ENCODE peak calls at places on chromosome 15, in ten cellular contexts. S is stimulated activated CD4-positive, alpha-beta T cell treated with anti-CD3 and anti-CD28 coated beads, Interleukin-4, amount 100 ng/mL, for 24 hours; L is H1; D is iPS-NIHi11; R is GM12878; X is SK-N-SH; O is fibroblast of mammary gland; M is M059J; U is midbrain; I is activated naive CD4-positive, alpha-beta T cell. W is an unnamed sample.

GRCh38 chr15:33994005-33994615 is 25.8 kb downstream of the CHRM5 start:
- DNase-seq in M (peak), U (no peak), S (no peak), R (no peak), I (no peak), D (no peak), O (peak), X (no peak), L (peak), W (no peak)

GRCh38 chr15:50003786-50004334 is 115.2 kb downstream of the ATP8B4 start:
- DNase-seq in R (peak), S (peak), U (peak), L (peak), O (peak), M (peak), D (peak), I (no peak), X (peak), W (peak)

GRCh38 chr15:92079047-92079446 is 225.5 kb downstream of the SLCO3A1 start:
- DNase-seq in O (peak), S (peak), U (no peak), M (no peak), L (no peak), I (no peak), D (peak), R (no peak), X (peak), W (no peak)

GRCh38 chr15:89419370-89419984 is 76.9 kb downstream of the RHCG start:
- DNase-seq in L (no peak), U (peak), I (no peak), R (no peak), M (no peak), D (peak), O (peak), X (no peak), S (peak), W (no peak)

GRCh38 chr15:84881520-84881830 is 3.0 kb upstream of the SLC28A1 start:
- DNase-seq in U (no peak), M (no peak), S (no peak), I (no peak), D (no peak), X (no peak), R (no peak), L (no peak), O (no peak), W (no peak)

GRCh38 chr15:44765036-44765435 is 28.7 kb downstream of the TRIM69 start:
- DNase-seq in U (no peak), M (no peak), I (no peak), S (no peak), R (no peak), X (no peak), O (no peak), D (no peak), L (no peak), W (no peak)

GRCh38 chr15:31157644-31158069 is 56.1 kb upstream of the TRPM1 start:
- DNase-seq in M (no peak), R (no peak), X (no peak), I (no peak), S (no peak), D (no peak), O (no peak), L (no peak), U (no peak), W (no peak)

GRCh38 chr15:99174567-99174966 is 69.7 kb downstream of the SYNM start:
- DNase-seq in O (no peak), U (no peak), D (no peak), M (no peak), R (no peak), L (no peak), X (no peak), S (no peak), I (no peak), W (no peak)

GRCh38 chr15:29689724-29689986 is 132.6 kb downstream of the TJP1 start:
- DNase-seq in U (no peak), M (no peak), S (no peak), L (no peak), R (no peak), X (no peak), I (no peak), O (no peak), D (no peak), W (no peak)

GRCh38 chr15:80850941-80851451 is 71.8 kb downstream of the CEMIP start:
- DNase-seq in U (no peak), L (no peak), M (no peak), S (no peak), O (no peak), D (no peak), I (no peak), R (no peak), X (no peak), W (no peak)

GRCh38 chr15:57440799-57441198 is 64.5 kb downstream of the CGNL1 start:
- DNase-seq in U (no peak), M (peak), O (peak), X (no peak), R (no peak), L (no peak), I (no peak), D (no peak), S (no peak), W (no peak)

GRCh38 chr15:100687532-100688215 is 85.3 kb downstream of the ASB7 start:
- DNase-seq in S (no peak), D (no peak), O (peak), I (no peak), U (no peak), M (peak), R (no peak), L (no peak), X (no peak), W (no peak)

GRCh38 chr15:60674704-60675405 is 195.9 kb upstream of the ICE2 start:
- DNase-seq in I (no peak), U (no peak), S (no peak), L (no peak), M (no peak), R (no peak), D (no peak), O (peak), X (no peak), W (no peak)

GRCh38 chr15:23594252-23594770 is 28.8 kb downstream of the MKRN3 start:
- DNase-seq in X (no peak), D (no peak), R (no peak), U (no peak), S (no peak), L (no peak), I (no peak), M (no peak), O (no peak), W (no peak)

GRCh38 chr15:42194502-42194901 is 13.6 kb downstream of the VPS39 start:
- DNase-seq in S (no peak), D (no peak), O (peak), R (no peak), U (no peak), I (no peak), M (peak), L (no peak), X (no peak), W (no peak)

GRCh38 chr15:78263907-78264303 is 457 bp upstream of the DNAJA4 start:
- DNase-seq in R (no peak), U (no peak), X (no peak), I (no peak), D (no peak), O (no peak), L (no peak), S (no peak), M (no peak), W (no peak)

GRCh38 chr15:92244703-92245102 is 149.0 kb upstream of the ST8SIA2 start:
- DNase-seq in X (peak), O (no peak), L (no peak), U (no peak), S (no peak), R (no peak), M (no peak), I (no peak), D (no peak), W (no peak)

GRCh38 chr15:92763459-92763858 is 107.9 kb upstream of the FAM174B start:
- DNase-seq in O (no peak), D (no peak), M (no peak), I (no peak), R (no peak), X (no peak), U (no peak), S (no peak), L (no peak), W (no peak)

GRCh38 chr15:28932361-28932760 is 46.6 kb downstream of the APBA2 start:
- DNase-seq in O (no peak), L (no peak), I (no peak), S (no peak), R (no peak), U (no peak), M (no peak), X (no peak), D (no peak), W (no peak)

GRCh38 chr15:85543741-85544155 is 163.3 kb downstream of the AKAP13 start:
- DNase-seq in U (no peak), O (no peak), D (peak), X (no peak), I (no peak), S (no peak), L (peak), R (no peak), M (no peak), W (no peak)

GRCh38 chr15:42507514-42507913 is 12.1 kb downstream of the SNAP23 start:
- DNase-seq in S (no peak), D (no peak), X (no peak), L (no peak), I (no peak), U (no peak), O (no peak), M (no peak), R (no peak), W (no peak)

GRCh38 chr15:42144841-42145375 is 11.5 kb downstream of the PLA2G4F start:
- DNase-seq in I (no peak), D (no peak), O (no peak), L (no peak), R (no peak), X (no peak), U (no peak), S (no peak), M (no peak), W (no peak)

GRCh38 chr15:85760531-85761371 is 34.0 kb downstream of the KLHL25 start:
- DNase-seq in M (no peak), O (no peak), S (no peak), U (no peak), D (no peak), L (no peak), R (no peak), X (no peak), I (no peak), W (no peak)

GRCh38 chr15:31362121-31362520 is 35.5 kb downstream of the KLF13 start:
- DNase-seq in O (no peak), R (no peak), L (no peak), M (no peak), X (no peak), S (no peak), D (no peak), I (no peak), U (no peak), W (no peak)

GRCh38 chr15:72861511-72861910 is 78.0 kb upstream of the ADPGK start:
- DNase-seq in D (no peak), U (no peak), I (no peak), R (no peak), O (no peak), S (no peak), X (no peak), L (no peak), M (no peak), W (no peak)

GRCh38 chr15:67030036-67030762 is 35.2 kb upstream of the SMAD3 start:
- DNase-seq in L (peak), O (no peak), R (no peak), I (no peak), M (no peak), X (no peak), S (no peak), D (peak), U (no peak), W (no peak)

GRCh38 chr15:62125763-62126162 is 39.3 kb downstream of the C2CD4B start:
- DNase-seq in R (no peak), M (peak), I (no peak), S (no peak), X (peak), O (peak), U (no peak), L (no peak), D (peak), W (peak)

GRCh38 chr15:42160110-42160509 is 3.7 kb upstream of the PLA2G4F start:
- DNase-seq in I (no peak), X (no peak), R (no peak), L (no peak), U (no peak), D (no peak), M (no peak), O (no peak), S (no peak), W (no peak)

GRCh38 chr15:96052572-96053038 is 277.9 kb upstream of the NR2F2 start:
- DNase-seq in I (no peak), O (no peak), X (no peak), R (no peak), U (no peak), L (no peak), S (no peak), M (no peak), D (no peak), W (no peak)

GRCh38 chr15:76636059-76636458 is 269.1 kb downstream of the SCAPER start:
- DNase-seq in M (no peak), D (no peak), L (no peak), O (no peak), S (no peak), R (no peak), X (no peak), I (no peak), U (no peak), W (no peak)

W was measured in NCI-H1048.